ENCODE peak calls at places on chromosomes 2 and 18, in five cellular contexts. B, N, O, F and U are unnamed samples.

GRCh38 chr2:239319261-239319661 is 81.6 kb downstream of the HDAC4 start:
- ATAC-seq in O (peak), N (peak), B (peak), F (peak), U (peak)

GRCh38 chr2:224749136-224749535 is 33.0 kb upstream of the CCDC195 start:
- ATAC-seq in O (no peak), F (no peak), N (no peak), B (peak), U (no peak)

GRCh38 chr2:46601328-46601963 is 122.1 kb downstream of the TMEM247 start:
- ATAC-seq in F (peak), B (no peak), O (no peak), N (no peak), U (no peak)

GRCh38 chr18:50466634-50467033 is 91.8 kb downstream of the SKA1 start:
- ATAC-seq in F (no peak), O (no peak), N (no peak), B (no peak), U (no peak)

GRCh38 chr18:23314672-23315071 is 138.4 kb upstream of the RIOK3 start:
- ATAC-seq in B (no peak), O (no peak), F (no peak), N (no peak), U (no peak)

GRCh38 chr2:236862961-236863728 is 222.5 kb upstream of the COPS8 start:
- ATAC-seq in O (no peak), F (no peak), N (no peak), B (no peak), U (no peak)

GRCh38 chr2:20366672-20367116 is 16.1 kb upstream of the PUM2 start:
- ATAC-seq in B (no peak), O (no peak), F (no peak), N (no peak), U (no peak)

GRCh38 chr2:46120792-46121565 is 176.2 kb upstream of the EPAS1 start:
- ATAC-seq in F (no peak), N (no peak), O (no peak), B (no peak), U (no peak)

GRCh38 chr2:165563468-165564225 is 94.1 kb downstream of the CSRNP3 start:
- ATAC-seq in F (no peak), N (no peak), O (no peak), B (no peak), U (no peak)

GRCh38 chr2:16870677-16871076 is 205.0 kb upstream of the CYRIA start:
- ATAC-seq in F (no peak), N (no peak), O (no peak), B (no peak), U (no peak)

GRCh38 chr18:14026199-14026598 is 106.0 kb downstream of the ZNF519 start:
- ATAC-seq in O (no peak), B (no peak), N (no peak), F (no peak), U (no peak)

GRCh38 chr2:64727013-64727767 is 73.5 kb upstream of the SERTAD2 start:
- ATAC-seq in N (no peak), F (no peak), O (no peak), B (no peak), U (no peak)

GRCh38 chr2:119782308-119783027 is 22.7 kb downstream of the PTPN4 start:
- ATAC-seq in O (no peak), B (no peak), F (no peak), N (no peak), U (no peak)

GRCh38 chr18:71020342-71021096 is 731.7 kb downstream of the SOCS6 start:
- ATAC-seq in N (no peak), F (no peak), O (no peak), B (no peak), U (no peak)

GRCh38 chr2:109384308-109385271 is 229.2 kb downstream of the SEPTIN10 start:
- ATAC-seq in B (peak), F (no peak), O (no peak), N (no peak), U (no peak)

GRCh38 chr2:203711399-203711798 is 5.0 kb downstream of the CD28 start:
- ATAC-seq in F (no peak), B (no peak), O (no peak), N (no peak), U (no peak)

GRCh38 chr2:235802542-235802941 is 308.7 kb downstream of the AGAP1 start:
- ATAC-seq in O (no peak), N (no peak), B (no peak), F (no peak), U (no peak)

GRCh38 chr18:41870817-41871216 is 84.2 kb upstream of the PIK3C3 start:
- ATAC-seq in F (no peak), N (no peak), O (no peak), B (no peak), U (no peak)

GRCh38 chr2:197500503-197501179 is 462 bp downstream of the HSPE1 start:
- ATAC-seq in B (peak), O (peak), F (peak), N (peak), U (peak)

GRCh38 chr2:70959851-70960832 is 18.3 kb upstream of the ANKRD53 start:
- ATAC-seq in B (no peak), N (no peak), F (no peak), O (no peak), U (no peak)

GRCh38 chr2:209471037-209471436 is 47.2 kb downstream of the MAP2 start:
- ATAC-seq in O (no peak), B (no peak), F (no peak), N (no peak), U (no peak)

GRCh38 chr2:237184192-237184922 is 98.7 kb downstream of the COPS8 start:
- ATAC-seq in O (no peak), F (no peak), N (no peak), B (no peak), U (no peak)

GRCh38 chr2:227443889-227444568 is 27.9 kb upstream of the AGFG1 start:
- ATAC-seq in N (no peak), B (no peak), O (no peak), F (no peak), U (no peak)

GRCh38 chr18:72089432-72089831 is 454.7 kb downstream of the CBLN2 start:
- ATAC-seq in B (no peak), F (no peak), O (no peak), N (no peak), U (no peak)

GRCh38 chr2:46825231-46825957 is 90.2 kb downstream of the MCFD2 start:
- ATAC-seq in N (no peak), O (no peak), F (no peak), B (no peak), U (no peak)

GRCh38 chr2:233165895-233166661 is 85.4 kb upstream of the ATG16L1 start:
- ATAC-seq in O (peak), N (no peak), B (peak), F (peak), U (peak)

GRCh38 chr2:210225461-210225798 is 183 bp upstream of the ACADL start:
- ATAC-seq in O (no peak), B (no peak), F (peak), N (no peak), U (no peak)

GRCh38 chr2:179657068-179657467 is 204.3 kb downstream of the ZNF385B start:
- ATAC-seq in B (no peak), O (no peak), N (no peak), F (no peak), U (no peak)

GRCh38 chr2:222982010-222982908 is 69.7 kb upstream of the KCNE4 start:
- ATAC-seq in O (peak), B (peak), N (peak), F (peak), U (peak)

GRCh38 chr2:101803128-101803527 is 105.6 kb downstream of the MAP4K4 start:
- ATAC-seq in N (no peak), B (peak), O (no peak), F (no peak), U (no peak)

GRCh38 chr2:3505771-3506170 is 13.6 kb downstream of the ADI1 start:
- ATAC-seq in N (peak), O (no peak), B (peak), F (no peak), U (no peak)

DNA sequence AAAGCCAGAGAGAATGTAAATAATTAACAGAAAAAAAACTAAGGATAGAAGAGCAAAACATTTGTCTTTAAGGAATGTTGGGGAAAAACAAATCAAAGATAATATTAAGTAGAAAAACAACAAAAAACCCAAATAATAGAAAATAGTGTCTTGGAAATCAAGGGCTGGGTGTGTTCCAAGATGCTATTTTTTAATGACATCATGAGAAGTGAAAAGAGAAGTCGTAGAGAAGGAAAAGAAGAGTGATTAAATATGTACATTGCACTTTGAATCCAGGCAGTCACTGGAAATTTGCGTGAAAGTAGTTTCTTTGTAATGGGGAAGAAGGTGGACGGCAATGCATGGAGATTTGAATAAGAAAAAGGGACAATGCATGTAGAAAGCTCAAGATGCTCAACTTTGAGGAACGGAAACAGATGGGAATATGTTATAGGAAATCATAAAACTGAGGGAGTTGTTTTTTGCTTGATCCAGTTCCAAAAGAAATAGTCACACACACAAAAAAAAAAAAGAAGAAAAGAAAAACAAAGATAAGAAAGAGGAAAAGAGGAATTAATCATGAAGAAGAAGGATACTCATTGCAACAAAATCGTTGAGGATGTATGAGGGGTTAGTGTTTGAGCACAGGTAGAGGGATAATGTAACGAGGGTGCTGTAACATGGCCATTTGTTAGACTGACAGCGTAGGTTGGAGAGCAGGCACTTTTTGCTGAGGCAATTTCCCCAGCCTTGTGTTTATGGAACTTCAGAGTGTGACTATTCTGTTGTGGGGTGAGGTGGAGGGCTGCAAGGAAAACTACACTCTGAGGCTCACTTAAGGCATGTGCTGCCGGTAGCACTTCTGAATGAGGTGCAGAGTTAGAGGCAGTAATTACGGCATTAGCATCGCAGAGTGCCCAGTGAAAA is 184.1 kb downstream of the CALCRL start:
- ATAC-seq in O (peak), N (no peak), B (peak), F (no peak), U (no peak)
- H3K27ac ChIP-seq in O (no peak), N (no peak), B (no peak), F (no peak), U (no peak)

DNA sequence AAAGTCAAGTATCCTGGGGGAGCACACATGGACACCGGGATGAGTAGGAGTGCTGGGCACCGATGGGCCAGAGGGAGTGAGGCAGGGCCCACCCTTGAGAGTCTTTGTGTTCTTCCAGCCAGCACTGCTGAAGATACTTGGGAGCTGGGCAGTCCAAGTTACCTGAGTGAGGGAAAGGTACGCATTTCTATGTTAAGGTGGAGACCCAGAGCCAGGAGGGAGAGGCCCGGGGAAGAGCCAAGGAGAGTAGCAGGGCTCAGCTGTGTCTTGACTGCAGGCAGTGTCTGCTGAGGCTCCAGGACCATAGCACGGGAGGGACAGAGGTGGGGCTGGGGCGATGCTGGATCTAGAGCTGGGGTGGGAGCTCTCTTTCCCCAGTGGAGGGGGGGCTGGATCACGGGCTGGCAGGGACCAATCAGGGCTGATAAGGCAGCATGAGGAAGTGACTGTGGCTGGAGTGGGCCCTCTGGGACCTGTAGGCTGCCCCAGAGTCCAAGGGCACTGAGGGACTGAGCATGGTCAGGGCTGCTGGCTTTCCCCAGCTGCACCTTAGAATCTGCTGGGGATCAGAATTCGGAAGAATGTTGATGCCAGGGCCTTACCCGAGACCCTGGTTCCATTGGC is 289.2 kb downstream of the PHLPP1 start:
- ATAC-seq in N (peak), B (no peak), O (no peak), F (no peak), U (no peak)
- H3K27ac ChIP-seq in N (no peak), B (no peak), O (no peak), F (no peak), U (no peak)

GRCh38 chr18:40037386-40037785 is 1917.6 kb upstream of the PIK3C3 start:
- ATAC-seq in B (no peak), F (no peak), N (no peak), O (no peak), U (no peak)

GRCh38 chr18:40041951-40042350 is 1913.1 kb upstream of the PIK3C3 start:
- ATAC-seq in N (no peak), B (no peak), F (no peak), O (no peak), U (no peak)

DNA sequence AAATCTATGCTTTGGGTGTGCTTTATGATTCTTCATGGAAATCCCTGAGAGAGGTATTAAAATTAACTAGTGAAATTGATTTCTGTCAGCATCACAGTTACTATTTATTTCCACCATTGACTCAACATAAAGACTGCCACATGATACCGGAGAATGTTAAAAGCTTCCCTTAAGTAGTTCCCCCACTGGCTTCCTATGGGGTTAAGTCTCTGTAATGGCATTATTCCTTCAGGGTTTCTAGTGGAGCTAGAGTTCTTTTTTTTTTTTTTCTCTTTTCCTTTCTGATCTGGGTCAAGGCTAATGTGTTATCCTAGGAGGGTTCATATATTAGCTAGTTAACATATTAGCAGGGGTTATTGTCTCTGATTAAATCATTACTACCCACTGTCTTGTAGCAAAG is 1919.1 kb upstream of the PIK3C3 start:
- ATAC-seq in N (no peak), F (no peak), O (no peak), B (no peak), U (no peak)
- H3K27ac ChIP-seq in N (no peak), F (no peak), O (no peak), B (no peak), U (no peak)

DNA sequence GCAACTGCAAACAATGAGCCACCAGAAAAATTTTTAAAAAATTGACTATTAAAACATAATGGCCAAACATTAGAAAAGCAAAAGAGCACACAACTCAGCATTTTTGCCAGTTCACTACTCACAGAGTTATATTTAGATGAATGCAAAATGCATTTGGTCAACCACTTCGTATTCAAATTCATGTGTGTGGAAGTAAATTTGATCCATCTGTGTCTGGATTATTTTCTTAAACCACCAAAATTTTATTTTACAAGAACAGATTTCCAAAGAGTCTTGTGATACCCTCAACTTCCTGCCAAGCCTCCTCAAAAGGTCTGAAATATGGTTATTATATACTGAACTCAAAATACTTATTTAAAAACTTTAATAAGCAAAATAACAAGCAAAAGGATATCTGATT is 57.4 kb downstream of the PPP1R1C start:
- ATAC-seq in N (no peak), B (no peak), O (no peak), F (no peak), U (no peak)
- H3K27ac ChIP-seq in N (no peak), B (no peak), O (no peak), F (no peak), U (no peak)

GRCh38 chr2:25312958-25313710 is 28.6 kb downstream of the DNMT3A start:
- ATAC-seq in N (no peak), F (no peak), B (no peak), O (no peak), U (no peak)

GRCh38 chr2:25313711-25314513 is 27.8 kb downstream of the DNMT3A start:
- ATAC-seq in B (no peak), N (no peak), O (no peak), F (no peak), U (no peak)

GRCh38 chr2:25315316-25315680 is 26.4 kb downstream of the DNMT3A start:
- ATAC-seq in N (no peak), F (peak), O (peak), B (no peak), U (peak)

GRCh38 chr2:25314514-25315315 is 27.0 kb downstream of the DNMT3A start:
- ATAC-seq in O (peak), B (peak), N (no peak), F (peak), U (peak)

DNA sequence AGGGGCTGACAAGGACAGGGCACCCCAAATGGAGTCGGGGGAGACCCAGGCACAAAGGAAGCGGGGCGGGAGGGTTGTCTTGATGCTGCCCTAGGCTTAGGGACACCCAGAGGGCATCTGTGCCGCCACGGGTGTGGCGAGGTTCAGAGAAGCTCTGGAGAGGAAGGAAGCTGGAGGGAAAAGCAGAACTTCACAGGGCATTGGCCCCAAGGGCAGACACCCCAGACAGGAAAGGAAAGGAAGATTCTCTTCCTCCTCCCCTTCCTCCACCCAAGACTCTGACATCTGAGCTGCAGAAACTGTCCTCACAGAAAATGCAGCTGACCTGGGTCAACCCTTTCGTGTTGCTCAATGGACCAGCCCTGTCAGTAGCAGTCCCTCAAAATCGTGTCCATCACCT is 25.6 kb downstream of the DNMT3A start:
- ATAC-seq in N (no peak), B (peak), F (peak), O (no peak), U (peak)
- H3K27ac ChIP-seq in N (no peak), B (no peak), F (peak), O (no peak), U (peak)

GRCh38 chr2:173354073-173354600 is 535 bp upstream of the CDCA7 start:
- ATAC-seq in O (no peak), N (no peak), B (no peak), F (no peak), U (no peak)
- H3K27ac ChIP-seq in O (no peak), N (no peak), B (no peak), F (peak), U (peak)

DNA sequence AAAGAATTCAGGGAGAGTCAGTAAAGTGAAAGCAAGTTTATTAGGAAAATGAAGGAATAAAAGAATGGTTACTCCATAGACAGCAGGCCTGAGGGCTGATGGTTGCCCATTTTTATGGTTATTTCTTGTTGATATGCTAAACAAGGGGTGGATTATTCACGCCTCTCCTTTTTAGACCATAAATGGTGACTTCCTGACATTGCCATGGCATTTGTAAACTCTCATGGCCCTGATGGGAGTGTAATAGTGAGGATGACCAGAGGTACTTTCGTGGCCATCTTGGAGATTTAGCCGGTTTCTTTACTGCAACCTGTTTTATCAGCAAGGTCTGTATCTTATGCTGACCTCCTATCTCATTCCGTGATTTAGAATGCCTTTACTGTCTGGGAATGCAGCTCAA is 166.8 kb downstream of the PMAIP1 start:
- ATAC-seq in F (no peak), N (no peak), B (no peak), O (no peak), U (no peak)
- H3K27ac ChIP-seq in F (no peak), N (no peak), B (no peak), O (no peak), U (no peak)

GRCh38 chr2:111117666-111118454 is 2.9 kb upstream of the BCL2L11 start:
- ATAC-seq in N (no peak), B (no peak), O (no peak), F (no peak), U (no peak)
- H3K27ac ChIP-seq in N (no peak), B (no peak), O (no peak), F (no peak), U (peak)

GRCh38 chr2:188975497-188976102 is 1.4 kb downstream of the COL3A1 start:
- ATAC-seq in B (peak), F (peak), N (peak), O (peak), U (peak)
- H3K27ac ChIP-seq in B (no peak), F (peak), N (peak), O (peak), U (peak)